ENCODE peak calls at places on chromosomes 5 and 9, in four cellular contexts. R, L, N and V are unnamed samples.

GRCh38 chr9:98607787-98608186 is 100.9 kb downstream of the GABBR2 start:
- DNase-seq in R (no peak), N (no peak), L (no peak), V (no peak)

GRCh38 chr5:173278641-173279040 is 43.6 kb upstream of the NKX2-5 start:
- DNase-seq in N (no peak), R (no peak), L (no peak), V (no peak)

GRCh38 chr5:92980491-92980890 is 600.5 kb downstream of the NR2F1-AS1 start:
- DNase-seq in L (no peak), N (no peak), R (no peak), V (no peak)

GRCh38 chr5:65986050-65986451 is 59.7 kb downstream of the ERBIN start:
- DNase-seq in N (no peak), L (no peak), R (no peak), V (no peak)

GRCh38 chr5:177426566-177427210 is at the start of gene GRK6:
- DNase-seq in R (no peak), N (peak), L (peak), V (peak)

GRCh38 chr9:108816037-108816436 is 39.7 kb downstream of the ACTL7B start:
- DNase-seq in R (no peak), L (no peak), N (peak), V (no peak)

GRCh38 chr5:89313804-89314588 is 431.0 kb upstream of the MEF2C start:
- DNase-seq in R (peak), N (peak), L (no peak), V (no peak)

GRCh38 chr5:170296935-170297588 is 515 bp downstream of the LCP2 start:
- DNase-seq in R (no peak), N (peak), L (no peak), V (no peak)

GRCh38 chr9:98285446-98285845 is 30.0 kb upstream of the TBC1D2 start:
- DNase-seq in N (no peak), R (no peak), L (no peak), V (no peak)

GRCh38 chr5:3230254-3230653 is 365.4 kb upstream of the IRX1 start:
- DNase-seq in N (no peak), R (no peak), L (no peak), V (no peak)

GRCh38 chr9:94808926-94809700 is 82.6 kb downstream of the AOPEP start:
- DNase-seq in N (no peak), R (no peak), L (no peak), V (no peak)

GRCh38 chr9:95025213-95026170 is 292.0 kb downstream of the FANCC start:
- DNase-seq in L (no peak), R (no peak), N (peak), V (peak)

GRCh38 chr9:34984049-34984448 is 5.5 kb upstream of the DNAJB5 start:
- DNase-seq in R (no peak), N (peak), L (peak), V (no peak)

GRCh38 chr9:122835313-122835731 is 6.9 kb upstream of the PDCL start:
- DNase-seq in L (no peak), N (no peak), R (no peak), V (peak)

GRCh38 chr5:110757118-110757729 is 18.4 kb downstream of the SLC25A46 start:
- DNase-seq in N (peak), R (no peak), L (no peak), V (no peak)

GRCh38 chr5:62466228-62466627 is 53.7 kb downstream of the IPO11 start:
- DNase-seq in R (no peak), N (no peak), L (no peak), V (no peak)

GRCh38 chr5:64693636-64694035 is 3.3 kb downstream of the SHISAL2B start:
- DNase-seq in N (no peak), L (no peak), R (no peak), V (no peak)

GRCh38 chr5:122665087-122665486 is 109.8 kb upstream of the SNX2 start:
- DNase-seq in N (no peak), R (no peak), L (no peak), V (no peak)

GRCh38 chr5:148561712-148562365 is 92.5 kb downstream of the HTR4 start:
- DNase-seq in N (no peak), R (no peak), L (no peak), V (no peak)

GRCh38 chr9:137696526-137696925 is 77.7 kb downstream of the EHMT1 start:
- DNase-seq in N (no peak), L (no peak), R (no peak), V (no peak)

GRCh38 chr9:108650826-108651225 is 205.0 kb downstream of the ACTL7B start:
- DNase-seq in N (no peak), R (no peak), L (no peak), V (no peak)

GRCh38 chr5:5140051-5141010 is at the start of gene ADAMTS16:
- DNase-seq in N (no peak), R (no peak), L (peak), V (peak)

DNA sequence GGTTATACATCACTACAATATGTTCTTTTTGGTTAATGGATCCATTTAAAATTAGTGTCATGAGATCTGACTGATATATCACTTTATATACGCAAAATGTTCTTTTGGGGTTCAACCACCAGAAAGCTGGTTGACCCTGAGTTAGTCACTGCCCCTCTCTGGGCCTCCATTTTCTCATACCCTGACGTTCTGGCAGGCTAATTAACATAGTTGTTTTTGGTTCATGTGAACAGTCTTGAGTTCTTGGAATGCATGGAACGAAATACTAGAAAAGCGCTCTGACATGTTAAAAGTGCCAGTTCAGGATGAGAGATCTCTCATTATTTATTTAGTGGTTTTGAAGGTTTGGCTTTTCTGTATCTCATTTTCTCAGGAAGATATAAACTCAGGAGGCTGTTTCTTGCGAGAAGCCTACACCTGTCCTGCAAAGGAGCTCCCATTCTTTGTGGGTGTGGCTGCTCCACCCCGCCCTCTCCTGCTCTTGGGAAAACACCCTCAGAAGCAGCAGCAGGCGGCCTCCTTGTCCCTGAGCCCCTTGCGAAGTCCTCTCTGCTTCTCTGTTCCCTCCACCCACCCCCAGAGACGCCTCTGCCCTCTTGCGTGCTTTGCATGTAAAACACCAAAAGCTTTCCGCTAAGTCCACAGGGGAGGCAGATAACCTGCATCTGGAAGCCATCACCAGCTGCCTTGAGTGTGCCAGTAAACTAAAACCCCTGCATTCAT is 302.4 kb upstream of the PANK3 start:
- DNase-seq in L (peak), R (no peak), N (peak), V (peak)
- TF ChIP-seq USF1 in L (no peak), R (no peak), N (no peak), V (no peak)

DNA sequence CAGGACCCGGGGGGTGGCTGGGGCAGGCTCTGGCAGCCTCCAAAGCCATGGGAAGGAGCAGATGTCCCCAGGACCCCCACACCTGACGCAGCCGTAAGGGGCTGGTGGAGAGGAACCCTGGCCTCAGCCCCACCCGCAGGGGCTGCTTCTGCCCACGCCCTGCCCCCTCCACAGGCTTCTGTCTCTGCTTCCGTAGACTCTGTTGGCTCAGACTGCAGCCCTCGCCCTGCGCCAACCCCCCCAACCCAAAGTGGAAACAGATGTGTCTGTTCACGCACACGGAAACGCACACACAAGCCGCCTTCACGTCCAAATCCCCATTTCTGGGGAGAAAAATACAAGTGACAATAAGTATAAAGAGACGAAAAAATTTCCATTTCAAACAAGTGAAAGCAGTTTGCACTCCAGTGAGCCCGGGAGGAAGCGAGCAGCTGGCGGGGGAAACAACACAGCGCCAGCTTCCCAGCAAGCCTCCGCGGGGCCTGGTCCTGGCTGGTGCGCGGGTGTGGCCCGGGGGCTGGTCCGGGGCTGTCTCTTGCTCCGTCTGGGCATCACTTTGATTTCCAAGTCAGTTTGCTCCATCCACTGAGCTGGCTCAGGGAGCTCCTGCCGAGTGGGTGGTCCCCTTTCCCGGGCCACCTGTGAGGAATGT is 32.6 kb upstream of the RXRA start:
- DNase-seq in R (no peak), N (no peak), L (no peak), V (peak)
- TF ChIP-seq USF1 in R (no peak), N (no peak), L (no peak), V (no peak)

GRCh38 chr5:87825583-87825982 is 412.9 kb upstream of the CCNH start:
- DNase-seq in L (no peak), R (no peak), N (no peak), V (peak)
- TF ChIP-seq USF1 in L (no peak), R (no peak), N (no peak), V (no peak)

GRCh38 chr5:59236448-59236847 is 653.6 kb downstream of the RAB3C start:
- DNase-seq in R (no peak), N (no peak), L (no peak), V (no peak)
- TF ChIP-seq USF1 in R (no peak), N (no peak), L (no peak), V (no peak)

GRCh38 chr5:152736906-152737305 is 331.8 kb upstream of the NMUR2 start:
- DNase-seq in L (no peak), R (no peak), N (no peak), V (no peak)
- TF ChIP-seq USF1 in L (no peak), R (no peak), N (no peak), V (no peak)

GRCh38 chr5:154945695-154946301 is 4.9 kb downstream of the MRPL22 start:
- DNase-seq in L (no peak), R (no peak), N (no peak), V (peak)
- TF ChIP-seq USF1 in L (no peak), R (no peak), N (no peak), V (no peak)